ENCODE peak calls at places on chromosomes 5 and 9, in four cellular contexts. Q is WTC11, F is GM12878, R is HepG2. M is an unnamed sample.

GRCh38 chr9:123536455-123536868 is 180.5 kb downstream of the CRB2 start:
- DNase-seq in Q (no peak), F (peak; percentile 43), R (no peak), M (no peak)

GRCh38 chr9:91781116-91781515 is 168.9 kb downstream of the ROR2 start:
- DNase-seq in Q (no peak), F (no peak), R (no peak), M (no peak)

GRCh38 chr9:37449877-37450632 is 15.2 kb downstream of the ZBTB5 start:
- DNase-seq in Q (no peak), F (no peak), R (no peak), M (no peak)

GRCh38 chr5:149667084-149667826 is 62.9 kb upstream of the PPARGC1B start:
- DNase-seq in Q (peak; percentile 44), F (peak; percentile 38), R (peak; percentile 25), M (peak; percentile 67)

GRCh38 chr5:174252121-174252520 is 206.6 kb downstream of the NSG2 start:
- DNase-seq in Q (no peak), F (no peak), R (no peak), M (no peak)

GRCh38 chr5:68433921-68434879 is 218.6 kb downstream of the PIK3R1 start:
- DNase-seq in Q (no peak), F (peak; percentile 99), R (peak; percentile 70), M (peak; percentile 85)

GRCh38 chr9:127131871-127132270 is 9.4 kb upstream of the ANGPTL2 start:
- DNase-seq in Q (no peak), F (no peak), R (no peak), M (no peak)

GRCh38 chr5:119063579-119064379 is 7.1 kb upstream of the DMXL1 start:
- DNase-seq in Q (no peak), F (no peak), R (peak; percentile 63), M (peak; percentile 55)

GRCh38 chr5:169563369-169563768 is 20.2 kb upstream of the SPDL1 start:
- DNase-seq in Q (no peak), F (no peak), R (no peak), M (no peak)

GRCh38 chr5:89213584-89213983 is 330.6 kb upstream of the MEF2C start:
- DNase-seq in Q (no peak), F (no peak), R (no peak), M (no peak)

GRCh38 chr5:97635553-97635952 is 452.5 kb upstream of the RIOK2 start:
- DNase-seq in Q (no peak), F (peak; percentile 7), R (no peak), M (no peak)

GRCh38 chr5:34817558-34818351 is 21.2 kb upstream of the TTC23L start:
- DNase-seq in Q (no peak), F (no peak), R (no peak), M (no peak)

GRCh38 chr9:87336914-87337333 is 160.7 kb upstream of the DAPK1 start:
- DNase-seq in Q (no peak), F (peak; percentile 13), R (peak; percentile 75), M (peak; percentile 46)

GRCh38 chr9:13386935-13387667 is 107.6 kb upstream of the MPDZ start:
- DNase-seq in Q (no peak), F (no peak), R (no peak), M (no peak)

GRCh38 chr9:136438909-136439549 is 616 bp downstream of the INPP5E start:
- DNase-seq in Q (peak; percentile 38), F (no peak), R (no peak), M (peak; percentile 66)

GRCh38 chr9:38277601-38278200 is 114.8 kb upstream of the ALDH1B1 start:
- DNase-seq in Q (no peak), F (no peak), R (no peak), M (no peak)

GRCh38 chr5:2149196-2149541 is 266.4 kb upstream of the IRX4 start:
- DNase-seq in Q (no peak), F (no peak), R (peak; percentile 38), M (no peak)

GRCh38 chr9:83219154-83219923 is 156.4 kb upstream of the RASEF start:
- DNase-seq in Q (peak; percentile 87), F (no peak), R (peak; percentile 77), M (peak; percentile 26)

GRCh38 chr9:86909388-86909787 is 37.9 kb downstream of the GAS1 start:
- DNase-seq in Q (no peak), F (no peak), R (no peak), M (no peak)

GRCh38 chr5:95872333-95873268 is 50.1 kb upstream of the GLRX start:
- DNase-seq in Q (no peak), F (no peak), R (no peak), M (peak; percentile 42)

GRCh38 chr5:82074968-82075367 is 103.1 kb downstream of the ATG10 start:
- DNase-seq in Q (no peak), F (no peak), R (no peak), M (no peak)

GRCh38 chr9:7211657-7212056 is 453.9 kb downstream of the KDM4C start:
- DNase-seq in Q (no peak), F (no peak), R (no peak), M (no peak)

GRCh38 chr9:34500623-34501267 is 22.0 kb downstream of the ENHO start:
- DNase-seq in Q (peak; percentile 83), F (no peak), R (peak; percentile 18), M (peak; percentile 75)

GRCh38 chr9:37976714-37977477 is 73.0 kb upstream of the SLC25A51 start:
- DNase-seq in Q (no peak), F (no peak), R (no peak), M (peak; percentile 72)

GRCh38 chr5:58241383-58241782 is 218.5 kb downstream of the PLK2 start:
- DNase-seq in Q (no peak), F (no peak), R (no peak), M (no peak)

GRCh38 chr5:53090229-53090628 is 19.3 kb downstream of the MOCS2 start:
- DNase-seq in Q (no peak), F (no peak), R (no peak), M (no peak)

DNA sequence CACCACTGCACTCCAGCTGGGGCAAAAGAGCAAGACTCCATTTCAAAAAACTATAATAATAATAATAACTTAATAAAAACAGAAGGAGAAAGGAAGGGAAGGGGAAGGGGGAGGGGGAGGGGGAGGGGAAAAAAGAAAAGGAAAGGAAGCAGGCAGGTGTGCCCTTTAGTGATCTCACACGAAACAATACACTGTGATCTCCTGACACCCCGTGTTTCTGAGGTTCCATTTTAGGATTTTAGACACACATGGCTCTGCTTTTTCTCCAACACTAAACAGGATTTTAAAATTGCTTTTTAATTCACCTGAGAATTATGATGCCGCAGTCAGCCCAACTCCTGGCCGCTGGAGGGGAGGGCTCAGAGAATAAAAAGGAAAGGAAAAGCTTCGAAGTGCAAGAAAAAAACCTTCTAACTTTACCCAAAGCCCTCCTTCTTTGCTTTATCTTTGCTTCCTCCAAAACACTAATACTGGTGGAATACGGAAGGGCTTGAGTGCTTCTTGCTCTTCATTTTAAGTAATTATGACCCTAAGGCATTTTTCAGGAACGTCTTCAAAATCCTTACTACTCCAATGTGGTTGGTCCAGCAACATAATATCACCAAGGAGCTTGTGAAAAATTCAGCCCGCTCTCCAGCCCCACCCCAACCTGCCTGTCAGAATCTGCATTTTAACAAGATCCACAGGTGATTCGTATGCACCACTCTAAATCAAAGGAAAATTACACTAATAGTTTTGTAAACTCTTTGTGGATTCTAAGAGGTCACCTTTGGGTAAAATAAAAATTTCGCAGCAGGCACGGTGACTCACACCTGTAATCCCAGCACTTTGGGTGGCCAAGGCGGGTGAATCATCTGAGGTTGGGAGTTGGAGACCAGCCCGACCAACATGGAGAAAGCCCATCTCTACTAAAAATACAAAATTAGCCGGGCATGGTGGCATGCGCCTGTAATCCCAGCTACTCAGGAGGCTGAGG is 66.0 kb downstream of the MYO10 start:
- DNase-seq in Q (no peak), F (no peak), R (no peak), M (no peak)
- TF ChIP-seq TCF7 in Q (no peak), F (no peak), R (no peak), M (no peak)

GRCh38 chr9:112546149-112547012 is 59.8 kb downstream of the KIAA1958 start:
- DNase-seq in Q (no peak), F (no peak), R (no peak), M (peak; percentile 46)
- TF ChIP-seq TCF7 in Q (no peak), F (no peak), R (no peak), M (no peak)

GRCh38 chr9:113934826-113935676 is 58.9 kb downstream of the ZNF618 start:
- DNase-seq in Q (no peak), F (no peak), R (no peak), M (no peak)
- TF ChIP-seq TCF7 in Q (no peak), F (no peak), R (no peak), M (no peak)

GRCh38 chr5:141413540-141414069 is 818 bp downstream of the PCDHGA10 start:
- DNase-seq in Q (no peak), F (no peak), R (no peak), M (no peak)

GRCh38 chr5:141409598-141410306 is 1.9 kb downstream of the PCDHGB6 start:
- DNase-seq in Q (no peak), F (no peak), R (no peak), M (no peak)

GRCh38 chr5:141411575-141411974 is 1.2 kb upstream of the PCDHGA10 start:
- DNase-seq in Q (no peak), F (no peak), R (no peak), M (no peak)

GRCh38 chr5:141412853-141413539 is at the start of gene PCDHGA10:
- DNase-seq in Q (peak; percentile 78), F (peak; percentile 27), R (peak; percentile 15), M (peak; percentile 61)
- TF ChIP-seq TCF7 in Q (no peak), F (no peak), R (no peak), M (no peak)

DNA sequence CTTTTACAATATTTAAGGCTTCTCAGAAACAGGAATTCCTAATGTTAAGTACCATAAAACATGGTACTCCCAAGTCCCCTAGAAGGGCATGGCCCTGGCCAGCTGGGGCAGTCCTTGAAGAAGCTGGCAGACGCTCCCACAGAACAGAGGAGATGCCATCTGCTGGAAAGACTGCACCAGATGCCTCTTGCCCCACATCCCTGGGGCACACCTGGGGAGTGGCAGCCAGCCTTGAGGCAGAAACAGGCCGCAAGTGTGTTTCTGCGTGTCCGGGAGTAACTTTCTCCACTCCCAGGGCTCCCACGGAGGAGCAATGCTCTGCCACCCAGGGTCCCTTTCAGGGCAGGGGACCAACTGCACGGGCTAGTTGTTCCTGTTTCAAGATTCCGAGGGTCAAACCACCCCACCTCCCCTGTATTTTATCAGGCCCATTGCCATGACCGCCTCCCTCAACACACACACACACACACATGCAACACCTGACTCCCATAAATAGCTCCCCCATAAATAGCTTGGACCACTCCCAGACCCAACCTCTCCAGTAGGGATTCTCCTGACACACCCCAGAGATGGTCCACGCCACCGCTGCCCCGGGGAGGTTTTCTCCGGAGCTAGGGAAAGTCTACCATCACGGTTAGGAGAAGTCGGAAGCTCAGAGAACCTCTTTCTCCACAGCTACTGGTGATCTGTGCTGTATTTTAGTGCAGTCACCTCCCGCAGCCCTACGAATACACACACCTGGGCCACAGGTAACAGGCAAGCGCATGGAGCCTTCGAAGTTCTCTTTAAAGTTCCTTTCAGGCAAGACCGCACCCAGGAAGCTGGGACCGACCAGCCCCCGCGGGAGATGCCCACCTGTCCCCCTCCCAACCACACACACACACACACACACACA is 1.5 kb downstream of the SPOCK1 start:
- DNase-seq in Q (no peak), F (no peak), R (no peak), M (no peak)
- TF ChIP-seq TCF7 in Q (no peak), F (no peak), R (no peak), M (no peak)

GRCh38 chr9:129740174-129740573 is 12.7 kb downstream of the PTGES start:
- DNase-seq in Q (no peak), F (no peak), R (no peak), M (no peak)
- TF ChIP-seq TCF7 in Q (no peak), F (no peak), R (no peak), M (no peak)

M was measured in K562.